ENCODE peak calls at places on chromosome 15, in six cellular contexts. S, L, M, C, P and Z are unnamed samples.
A peak's percentile ranks its signal among the peaks of the same experiment; 100 is the strongest.

GRCh38 chr15:49621327-49622210 is 721 bp downstream of the DTWD1 start:
- DNase-seq in S (peak; percentile 47), L (no peak), M (peak; percentile 0), C (peak; percentile 30), P (peak; percentile 10), Z (no peak)

GRCh38 chr15:74573987-74574386 is 33.0 kb downstream of the ARID3B start:
- DNase-seq in S (no peak), L (no peak), M (no peak), C (no peak), P (no peak), Z (no peak)

GRCh38 chr15:33112541-33113105 is 81.9 kb downstream of the FMN1 start:
- DNase-seq in S (no peak), L (no peak), M (no peak), C (no peak), P (no peak), Z (no peak)

GRCh38 chr15:70264014-70264492 is 166.3 kb upstream of the TLE3 start:
- DNase-seq in S (peak; percentile 85), L (no peak), M (no peak), C (no peak), P (no peak), Z (no peak)

GRCh38 chr15:94875550-94875949 is 644.2 kb downstream of the MCTP2 start:
- DNase-seq in S (no peak), L (no peak), M (no peak), C (no peak), P (no peak), Z (no peak)

GRCh38 chr15:31024979-31025378 is 33.6 kb upstream of the MTMR10 start:
- DNase-seq in S (no peak), L (no peak), M (no peak), C (no peak), P (no peak), Z (no peak)

GRCh38 chr15:99101501-99101900 is 3.4 kb upstream of the SYNM start:
- DNase-seq in S (no peak), L (no peak), M (no peak), C (no peak), P (no peak), Z (no peak)

GRCh38 chr15:74251187-74251811 is 15.2 kb downstream of the CCDC33 start:
- DNase-seq in S (no peak), L (no peak), M (no peak), C (peak; percentile 84), P (no peak), Z (no peak)

GRCh38 chr15:25739687-25740121 is 123.4 kb downstream of the ATP10A start:
- DNase-seq in S (peak; percentile 37), L (no peak), M (peak; percentile 40), C (no peak), P (peak; percentile 28), Z (peak; percentile 79)

GRCh38 chr15:90869601-90870353 is 1.4 kb downstream of the FURIN start:
- DNase-seq in S (peak; percentile 98), L (peak; percentile 78), M (peak; percentile 73), C (no peak), P (no peak), Z (peak; percentile 47)

GRCh38 chr15:69531302-69532027 is 78.8 kb downstream of the RPLP1 start:
- DNase-seq in S (no peak), L (no peak), M (no peak), C (no peak), P (no peak), Z (no peak)

GRCh38 chr15:20357139-20358065 is 184.2 kb downstream of the GOLGA6L6 start:
- DNase-seq in S (no peak), L (no peak), M (peak; percentile 24), C (peak; percentile 12), P (no peak), Z (no peak)

GRCh38 chr15:60840703-60841411 is 361.9 kb upstream of the ICE2 start:
- DNase-seq in S (no peak), L (no peak), M (no peak), C (no peak), P (no peak), Z (peak; percentile 62)

GRCh38 chr15:29435811-29436210 is 166.2 kb upstream of the NSMCE3 start:
- DNase-seq in S (no peak), L (no peak), M (no peak), C (no peak), P (no peak), Z (no peak)

GRCh38 chr15:42156266-42156922 is at the start of gene PLA2G4F:
- DNase-seq in S (no peak), L (no peak), M (no peak), C (peak; percentile 72), P (peak; percentile 8), Z (no peak)

GRCh38 chr15:65558336-65558735 is 28.1 kb downstream of the HACD3 start:
- DNase-seq in S (no peak), L (no peak), M (no peak), C (no peak), P (no peak), Z (no peak)

GRCh38 chr15:70036585-70037343 is 61.0 kb downstream of the TLE3 start:
- DNase-seq in S (peak; percentile 29), L (no peak), M (no peak), C (no peak), P (peak; percentile 98), Z (no peak)

DNA sequence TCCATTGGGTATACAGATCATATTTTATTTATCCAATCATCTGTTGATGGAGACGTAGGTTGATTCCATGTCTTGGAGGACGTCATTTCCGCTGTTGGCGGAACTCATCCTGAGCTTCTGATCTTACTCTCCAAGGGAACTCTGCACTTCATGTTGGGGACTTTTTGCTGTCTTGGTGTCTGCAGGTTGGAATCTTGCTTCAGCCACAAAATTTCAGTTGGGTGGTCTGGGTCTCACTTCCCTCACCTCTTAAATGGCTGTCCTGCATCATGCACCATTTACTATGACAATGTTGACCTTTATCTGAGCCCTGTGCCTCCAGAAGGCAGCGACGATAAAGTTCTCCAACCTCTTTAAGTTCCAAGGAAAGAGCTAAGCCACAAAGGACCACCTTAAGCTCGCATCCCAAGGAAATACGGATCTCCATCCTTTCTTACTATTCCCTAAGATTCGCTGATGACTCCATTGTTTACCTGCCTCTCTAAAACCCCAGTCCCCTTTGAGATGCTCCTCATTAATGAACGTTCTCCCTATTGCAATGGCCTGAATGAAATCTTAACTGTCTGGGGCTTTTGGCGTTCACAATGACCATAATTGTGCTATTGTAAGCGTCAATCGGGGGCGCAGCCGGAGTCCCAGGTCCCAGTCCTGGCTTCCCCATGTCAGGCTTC is 23.1 kb upstream of the RNU6-1 start:
- DNase-seq in S (no peak), L (no peak), M (no peak), C (no peak), P (no peak), Z (no peak)
- H3K4me3 ChIP-seq in S (no peak overlapping the region), L (no peak overlapping the region), M (no peak overlapping the region), C (no peak overlapping the region), P (peak overlapping the region; percentile 70), Z (peak overlapping the region; percentile 47)

GRCh38 chr15:82647835-82648256 is 683 bp upstream of the CPEB1 start:
- DNase-seq in S (no peak), L (no peak), M (no peak), C (no peak), P (no peak), Z (peak; percentile 66)

GRCh38 chr15:82650046-82650670 is 3.0 kb upstream of the CPEB1 start:
- DNase-seq in S (no peak), L (no peak), M (no peak), C (no peak), P (no peak), Z (no peak)

GRCh38 chr15:82649226-82649999 is 2.2 kb upstream of the CPEB1 start:
- DNase-seq in S (no peak), L (no peak), M (no peak), C (no peak), P (no peak), Z (no peak)

GRCh38 chr15:82647045-82647834 is at the start of gene CPEB1:
- DNase-seq in S (no peak), L (peak; percentile 28), M (peak; percentile 66), C (peak; percentile 43), P (no peak), Z (peak; percentile 37)

DNA sequence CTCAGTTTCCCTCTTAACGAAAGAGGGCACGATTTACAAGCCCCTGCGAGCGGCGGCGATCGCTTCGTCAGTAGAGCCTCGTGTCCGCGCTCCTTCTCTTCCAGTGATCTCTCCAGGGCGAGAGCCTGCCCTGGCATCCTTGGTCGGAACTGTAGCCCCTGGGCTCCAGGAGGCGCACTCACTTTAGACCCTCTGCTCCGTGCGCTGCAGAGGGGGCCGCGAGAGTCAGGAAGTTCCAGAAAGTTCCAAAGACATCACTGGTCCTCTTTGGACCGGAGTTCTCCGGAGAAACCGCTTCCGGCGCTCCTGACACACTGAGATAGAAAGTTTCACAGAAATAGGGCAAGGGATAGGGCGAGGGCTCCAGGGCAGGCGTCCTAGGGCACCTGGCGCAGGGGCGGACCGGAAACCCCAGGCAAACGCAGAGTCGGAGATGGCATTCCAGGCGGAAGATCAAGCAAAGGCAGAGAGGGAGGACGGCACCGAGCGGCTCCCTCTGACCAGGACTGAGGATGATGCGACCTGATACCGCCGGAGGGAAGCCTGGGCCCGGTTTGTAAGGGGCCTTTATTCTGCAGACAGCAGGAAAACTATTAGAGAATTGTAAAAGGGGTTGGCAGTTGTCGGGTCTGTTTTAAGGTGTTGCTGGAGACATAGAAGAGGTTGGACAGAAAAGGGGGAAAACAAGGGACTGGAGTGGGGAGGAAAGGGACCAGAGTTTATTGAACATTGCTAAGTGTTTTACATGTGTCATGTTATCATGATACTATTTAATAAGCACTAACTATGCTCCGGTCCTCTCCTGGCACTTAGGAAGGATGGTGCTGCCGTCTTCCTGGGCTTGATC is 1.3 kb upstream of the CPEB1 start:
- DNase-seq in S (no peak), L (no peak), M (no peak), C (no peak), P (no peak), Z (no peak)
- H3K4me3 ChIP-seq in S (no peak overlapping the region), L (peak overlapping the region; percentile 37), M (peak overlapping the region; percentile 71), C (no peak overlapping the region), P (no peak overlapping the region), Z (peak overlapping the region; percentile 55)

GRCh38 chr15:34337557-34338306 is at the start of gene SLC12A6:
- DNase-seq in S (peak; percentile 96), L (peak; percentile 85), M (peak; percentile 91), C (peak; percentile 89), P (peak; percentile 94), Z (peak; percentile 54)

GRCh38 chr15:34334676-34335075 is 2.9 kb downstream of the SLC12A6 start:
- DNase-seq in S (no peak), L (no peak), M (no peak), C (no peak), P (no peak), Z (no peak)

GRCh38 chr15:34336333-34336732 is 1.2 kb downstream of the SLC12A6 start:
- DNase-seq in S (peak; percentile 27), L (no peak), M (no peak), C (no peak), P (peak; percentile 37), Z (no peak)

GRCh38 chr15:34336947-34337556 is 529 bp downstream of the SLC12A6 start:
- DNase-seq in S (peak; percentile 47), L (peak; percentile 24), M (no peak), C (no peak), P (peak; percentile 36), Z (no peak)

DNA sequence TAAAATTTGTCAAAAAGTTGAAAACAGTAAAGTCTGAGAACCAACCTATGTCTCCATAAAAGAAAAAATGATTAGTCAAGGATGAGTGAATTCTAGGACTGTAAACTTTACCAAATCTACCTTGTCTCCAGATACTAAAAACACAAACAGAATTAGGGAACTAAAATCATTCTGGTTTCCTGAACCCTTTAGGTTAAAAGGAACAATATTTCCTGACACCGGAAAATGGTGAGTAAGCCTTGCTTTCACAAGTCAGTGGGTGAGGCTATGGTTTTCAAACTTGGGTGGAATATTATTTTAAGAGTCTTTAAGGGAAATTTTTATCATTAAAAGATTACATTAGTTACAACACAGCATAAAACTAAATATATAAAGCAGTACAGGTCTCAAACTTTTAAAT is 2.4 kb downstream of the SLC12A6 start:
- DNase-seq in S (peak; percentile 81), L (no peak), M (no peak), C (no peak), P (no peak), Z (no peak)
- H3K4me3 ChIP-seq in S (peak overlapping the region; percentile 72), L (no peak overlapping the region), M (no peak overlapping the region), C (no peak overlapping the region), P (peak overlapping the region; percentile 87), Z (no peak overlapping the region)

GRCh38 chr15:78308422-78309021 is 9.1 kb upstream of the SKIC8 start:
- DNase-seq in S (peak; percentile 80), L (peak; percentile 41), M (peak; percentile 77), C (peak; percentile 46), P (peak; percentile 39), Z (peak; percentile 33)
- H3K4me3 ChIP-seq in S (no peak overlapping the region), L (no peak overlapping the region), M (no peak overlapping the region), C (no peak overlapping the region), P (no peak overlapping the region), Z (no peak overlapping the region)